ENCODE peak calls at places on chromosomes 11 and 22, in five cellular contexts. One of them, this sample, is unnamed.

GRCh38 chr22:28582806-28583205 is 96.8 kb downstream of the TTC28 start:
- DNase-seq in AG04449: peak
- DNase-seq in kidney: no peak
- DNase-seq in fibroblast of mammary gland: peak
- DNase-seq in right atrium auricular region: no peak
- DNase-seq in this sample: peak

GRCh38 chr11:29656557-29656956 is 360.3 kb downstream of the KCNA4 start:
- DNase-seq in kidney: no peak
- DNase-seq in AG04449: no peak
- DNase-seq in right atrium auricular region: no peak
- DNase-seq in fibroblast of mammary gland: no peak
- DNase-seq in this sample: no peak

GRCh38 chr11:123575441-123575840 is 79.0 kb downstream of the SCN3B start:
- DNase-seq in kidney: no peak
- DNase-seq in right atrium auricular region: no peak
- DNase-seq in AG04449: no peak
- DNase-seq in fibroblast of mammary gland: no peak
- DNase-seq in this sample: no peak

GRCh38 chr11:85595285-85595884 is 31.8 kb downstream of the DLG2 start:
- DNase-seq in right atrium auricular region: no peak
- DNase-seq in fibroblast of mammary gland: peak
- DNase-seq in AG04449: no peak
- DNase-seq in kidney: no peak
- DNase-seq in this sample: peak

GRCh38 chr11:111097191-111097590 is 148.3 kb upstream of the POU2AF2 start:
- DNase-seq in fibroblast of mammary gland: peak
- DNase-seq in AG04449: no peak
- DNase-seq in right atrium auricular region: peak
- DNase-seq in kidney: peak
- DNase-seq in this sample: peak

GRCh38 chr11:78446210-78446609 is 28.6 kb upstream of the GAB2 start:
- DNase-seq in right atrium auricular region: no peak
- DNase-seq in AG04449: no peak
- DNase-seq in fibroblast of mammary gland: no peak
- DNase-seq in kidney: no peak
- DNase-seq in this sample: no peak

GRCh38 chr11:135027461-135027860 is 615.4 kb upstream of the B3GAT1 start:
- DNase-seq in kidney: no peak
- DNase-seq in AG04449: no peak
- DNase-seq in right atrium auricular region: no peak
- DNase-seq in fibroblast of mammary gland: peak
- DNase-seq in this sample: peak

GRCh38 chr11:29129850-29130249 is 887.0 kb downstream of the KCNA4 start:
- DNase-seq in AG04449: peak
- DNase-seq in kidney: no peak
- DNase-seq in right atrium auricular region: no peak
- DNase-seq in fibroblast of mammary gland: peak
- DNase-seq in this sample: peak

GRCh38 chr22:42863349-42863911 is 6.4 kb upstream of the ARFGAP3 start:
- DNase-seq in AG04449: peak
- DNase-seq in fibroblast of mammary gland: peak
- DNase-seq in right atrium auricular region: no peak
- DNase-seq in kidney: no peak
- DNase-seq in this sample: peak

GRCh38 chr22:23163665-23164064 is 16.6 kb upstream of the BCR start:
- DNase-seq in kidney: no peak
- DNase-seq in AG04449: no peak
- DNase-seq in right atrium auricular region: no peak
- DNase-seq in fibroblast of mammary gland: no peak
- DNase-seq in this sample: no peak

GRCh38 chr22:49862408-49862776 is 8.7 kb downstream of the ZBED4 start:
- DNase-seq in fibroblast of mammary gland: no peak
- DNase-seq in AG04449: no peak
- DNase-seq in right atrium auricular region: no peak
- DNase-seq in kidney: no peak
- DNase-seq in this sample: peak

GRCh38 chr11:78654071-78654470 is 79.4 kb upstream of the NARS2 start:
- DNase-seq in kidney: no peak
- DNase-seq in right atrium auricular region: no peak
- DNase-seq in AG04449: no peak
- DNase-seq in fibroblast of mammary gland: no peak
- DNase-seq in this sample: no peak

GRCh38 chr11:14414470-14415461 is 55.8 kb upstream of the RRAS2 start:
- DNase-seq in right atrium auricular region: no peak
- DNase-seq in AG04449: no peak
- DNase-seq in fibroblast of mammary gland: peak
- DNase-seq in kidney: no peak
- DNase-seq in this sample: no peak

GRCh38 chr22:29002603-29003002 is 59.0 kb downstream of the C22orf31 start:
- DNase-seq in fibroblast of mammary gland: no peak
- DNase-seq in AG04449: no peak
- DNase-seq in right atrium auricular region: no peak
- DNase-seq in kidney: no peak
- DNase-seq in this sample: no peak

GRCh38 chr11:12272821-12273617 is 104.4 kb upstream of the PARVA start:
- DNase-seq in kidney: no peak
- DNase-seq in right atrium auricular region: no peak
- DNase-seq in fibroblast of mammary gland: no peak
- DNase-seq in AG04449: peak
- DNase-seq in this sample: peak

GRCh38 chr11:61883947-61884346 is 7.4 kb downstream of the FADS3 start:
- DNase-seq in AG04449: no peak
- DNase-seq in kidney: no peak
- DNase-seq in right atrium auricular region: no peak
- DNase-seq in fibroblast of mammary gland: no peak
- DNase-seq in this sample: no peak

GRCh38 chr11:10605941-10606381 is 37.5 kb upstream of the LYVE1 start:
- DNase-seq in kidney: no peak
- DNase-seq in right atrium auricular region: peak
- DNase-seq in fibroblast of mammary gland: peak
- DNase-seq in AG04449: peak
- DNase-seq in this sample: peak

GRCh38 chr11:47607380-47607779 is 13.2 kb upstream of the C1QTNF4 start:
- DNase-seq in kidney: no peak
- DNase-seq in right atrium auricular region: no peak
- DNase-seq in AG04449: peak
- DNase-seq in fibroblast of mammary gland: peak
- DNase-seq in this sample: peak

GRCh38 chr22:34781676-34782075 is 284.3 kb upstream of the ISX start:
- DNase-seq in kidney: no peak
- DNase-seq in right atrium auricular region: no peak
- DNase-seq in fibroblast of mammary gland: no peak
- DNase-seq in AG04449: no peak
- DNase-seq in this sample: no peak

GRCh38 chr11:12287374-12288211 is 89.8 kb upstream of the PARVA start:
- DNase-seq in AG04449: peak
- DNase-seq in right atrium auricular region: peak
- DNase-seq in kidney: peak
- DNase-seq in fibroblast of mammary gland: peak
- DNase-seq in this sample: peak

GRCh38 chr11:120929664-120930154 is 94.2 kb upstream of the TBCEL start:
- DNase-seq in right atrium auricular region: no peak
- DNase-seq in fibroblast of mammary gland: peak
- DNase-seq in AG04449: no peak
- DNase-seq in kidney: no peak
- DNase-seq in this sample: peak

DNA sequence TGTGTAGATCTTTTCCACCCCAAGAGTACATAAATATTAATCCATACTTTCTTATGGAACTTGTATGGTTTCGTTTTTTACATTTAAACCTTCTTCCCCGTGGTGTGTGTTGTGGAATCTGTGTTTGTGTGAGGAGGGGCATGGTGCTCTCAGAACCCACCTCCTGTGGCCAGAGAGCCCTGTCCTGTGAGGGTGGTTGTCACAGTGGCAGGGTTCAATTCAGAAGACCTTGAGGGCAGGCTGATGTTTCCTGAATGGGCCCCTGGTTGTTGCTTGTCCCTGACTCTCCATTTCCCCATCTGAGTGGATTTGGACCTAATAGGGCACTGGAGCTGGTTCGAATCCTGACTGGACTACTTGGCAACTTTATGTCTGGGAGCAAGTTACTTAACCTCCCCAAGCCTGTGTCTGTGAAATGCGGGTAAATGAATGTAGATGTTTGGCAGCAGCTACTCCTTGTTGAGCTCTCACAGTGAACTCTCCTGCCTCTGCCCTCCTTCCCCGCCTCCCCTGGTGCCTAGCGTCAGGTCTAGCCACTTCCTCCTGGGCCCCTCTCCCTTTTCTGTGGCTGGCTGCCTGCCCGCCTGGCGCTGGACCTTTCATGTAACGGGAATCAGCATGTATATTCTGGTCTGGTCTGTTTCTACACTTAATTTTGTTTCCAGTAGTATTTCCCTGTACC is 7.3 kb downstream of the NEAT1 start:
- DNase-seq in right atrium auricular region: peak
- DNase-seq in AG04449: no peak
- DNase-seq in kidney: peak
- DNase-seq in fibroblast of mammary gland: peak
- DNase-seq in this sample: peak
- H3K4me3 ChIP-seq in right atrium auricular region: peak
- H3K4me3 ChIP-seq in AG04449: peak
- H3K4me3 ChIP-seq in kidney: peak
- H3K4me3 ChIP-seq in fibroblast of mammary gland: peak
- H3K4me3 ChIP-seq in this sample: peak

GRCh38 chr11:70448983-70449567 is 50.7 kb downstream of the CTTN start:
- DNase-seq in right atrium auricular region: no peak
- DNase-seq in AG04449: no peak
- DNase-seq in kidney: no peak
- DNase-seq in fibroblast of mammary gland: no peak
- DNase-seq in this sample: no peak
- TF ChIP-seq CTCF in right atrium auricular region: peak
- TF ChIP-seq CTCF in AG04449: peak
- TF ChIP-seq CTCF in kidney: no peak
- TF ChIP-seq CTCF in fibroblast of mammary gland: peak
- TF ChIP-seq CTCF in this sample: peak

GRCh38 chr22:19730662-19731360 is 7.5 kb downstream of the GP1BB start:
- DNase-seq in fibroblast of mammary gland: peak
- DNase-seq in AG04449: no peak
- DNase-seq in right atrium auricular region: peak
- DNase-seq in kidney: peak
- DNase-seq in this sample: peak

GRCh38 chr22:19730141-19730661 is 6.9 kb downstream of the GP1BB start:
- DNase-seq in AG04449: no peak
- DNase-seq in right atrium auricular region: no peak
- DNase-seq in kidney: no peak
- DNase-seq in fibroblast of mammary gland: no peak
- DNase-seq in this sample: no peak

GRCh38 chr22:19731736-19732135 is 8.4 kb downstream of the GP1BB start:
- DNase-seq in fibroblast of mammary gland: no peak
- DNase-seq in right atrium auricular region: no peak
- DNase-seq in AG04449: no peak
- DNase-seq in kidney: no peak
- DNase-seq in this sample: no peak

GRCh38 chr22:19732403-19733113 is 9.2 kb downstream of the GP1BB start:
- DNase-seq in right atrium auricular region: no peak
- DNase-seq in kidney: no peak
- DNase-seq in fibroblast of mammary gland: no peak
- DNase-seq in AG04449: no peak
- DNase-seq in this sample: no peak

DNA sequence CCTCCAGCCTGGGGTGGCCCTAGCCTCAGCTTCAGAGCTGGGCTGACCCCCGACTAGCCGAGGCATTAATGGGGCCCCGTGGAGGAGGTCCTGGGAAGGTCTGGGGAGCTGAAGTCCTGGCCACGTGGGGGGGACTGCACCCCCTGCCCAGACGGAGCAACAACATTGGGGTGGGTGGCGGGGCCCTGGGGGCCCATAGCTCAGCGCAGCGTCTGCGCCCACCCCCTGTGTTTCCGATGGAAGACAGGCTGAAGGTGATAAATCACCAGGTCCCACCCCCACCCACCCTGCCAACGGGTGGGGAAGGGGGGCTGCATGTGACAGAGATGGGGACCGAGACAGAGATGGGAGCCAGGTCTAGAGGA is 8.0 kb downstream of the GP1BB start:
- DNase-seq in AG04449: no peak
- DNase-seq in right atrium auricular region: no peak
- DNase-seq in kidney: no peak
- DNase-seq in fibroblast of mammary gland: no peak
- DNase-seq in this sample: no peak
- H3K4me3 ChIP-seq in AG04449: no peak
- H3K4me3 ChIP-seq in right atrium auricular region: no peak
- H3K4me3 ChIP-seq in kidney: no peak
- H3K4me3 ChIP-seq in fibroblast of mammary gland: no peak
- H3K4me3 ChIP-seq in this sample: no peak

GRCh38 chr11:1219836-1220810 is 2.7 kb upstream of the MUC5B start:
- DNase-seq in AG04449: no peak
- DNase-seq in kidney: peak
- DNase-seq in fibroblast of mammary gland: no peak
- DNase-seq in right atrium auricular region: no peak
- DNase-seq in this sample: peak

GRCh38 chr11:1218256-1218787 is 4.5 kb upstream of the MUC5B start:
- DNase-seq in fibroblast of mammary gland: no peak
- DNase-seq in AG04449: no peak
- DNase-seq in kidney: peak
- DNase-seq in right atrium auricular region: no peak
- DNase-seq in this sample: no peak

GRCh38 chr11:1217151-1217550 is 5.7 kb upstream of the MUC5B start:
- DNase-seq in fibroblast of mammary gland: no peak
- DNase-seq in AG04449: no peak
- DNase-seq in kidney: no peak
- DNase-seq in right atrium auricular region: no peak
- DNase-seq in this sample: no peak

GRCh38 chr11:1219446-1219835 is 3.4 kb upstream of the MUC5B start:
- DNase-seq in right atrium auricular region: no peak
- DNase-seq in kidney: peak
- DNase-seq in AG04449: no peak
- DNase-seq in fibroblast of mammary gland: no peak
- DNase-seq in this sample: no peak

GRCh38 chr11:1218788-1219445 is 3.9 kb upstream of the MUC5B start:
- DNase-seq in kidney: peak
- DNase-seq in fibroblast of mammary gland: no peak
- DNase-seq in right atrium auricular region: no peak
- DNase-seq in AG04449: no peak
- DNase-seq in this sample: no peak
- TF ChIP-seq CTCF in kidney: no peak
- TF ChIP-seq CTCF in fibroblast of mammary gland: no peak
- TF ChIP-seq CTCF in right atrium auricular region: no peak
- TF ChIP-seq CTCF in AG04449: no peak
- TF ChIP-seq CTCF in this sample: no peak

This sample was measured in fibroblast of pulmonary artery.